ENCODE peak calls at places on chromosomes 4 and X, in seven cellular contexts. B, I, O, W, D, T and C are unnamed samples.

GRCh38 chr4:5526070-5526831 is 182.1 kb downstream of the EVC2 start:
- DNase-seq in W (no peak), D (no peak), I (no peak), B (no peak), T (no peak), O (no peak), C (no peak)

GRCh38 chr4:151361126-151361525 is 35.7 kb upstream of the SH3D19 start:
- DNase-seq in D (no peak), T (no peak), W (no peak), O (no peak), I (no peak), B (no peak), C (no peak)

GRCh38 chr4:154566639-154567204 is 3.9 kb downstream of the FGB start:
- DNase-seq in T (no peak), B (no peak), I (no peak), D (no peak), W (no peak), O (no peak), C (no peak)

GRCh38 chrX:68982476-68982875 is 153.7 kb downstream of the EFNB1 start:
- DNase-seq in I (no peak), B (no peak), T (no peak), W (no peak), D (no peak), O (no peak), C (no peak)

GRCh38 chrX:84188320-84188834 is 378 bp upstream of the RPS6KA6 start:
- DNase-seq in D (no peak), W (peak; percentile 79), T (peak; percentile 58), B (no peak), I (peak; percentile 72), O (no peak), C (peak; percentile 74)

GRCh38 chrX:154731203-154731602 is 19.7 kb downstream of the GAB3 start:
- DNase-seq in B (no peak), O (no peak), I (no peak), D (no peak), T (no peak), W (no peak), C (no peak)

GRCh38 chr4:116537828-116538227 is 547.5 kb downstream of the TRAM1L1 start:
- DNase-seq in B (no peak), I (no peak), W (no peak), T (no peak), D (no peak), O (no peak), C (no peak)

GRCh38 chr4:138555584-138555983 is 313.4 kb upstream of the SLC7A11 start:
- DNase-seq in T (no peak), B (peak; percentile 85), D (peak; percentile 11), I (peak; percentile 32), O (no peak), W (peak; percentile 52), C (no peak)

GRCh38 chr4:95761441-95761840 is 78.5 kb upstream of the PDHA2 start:
- DNase-seq in D (no peak), W (peak; percentile 21), T (no peak), I (no peak), O (no peak), B (peak; percentile 48), C (no peak)

GRCh38 chr4:5051210-5051691 is at the start of gene STK32B:
- DNase-seq in D (no peak), W (peak; percentile 80), B (peak; percentile 84), T (peak; percentile 80), I (peak; percentile 47), O (peak; percentile 84), C (peak; percentile 47)

GRCh38 chr4:153537493-153537960 is 71.4 kb downstream of the TMEM131L start:
- DNase-seq in T (no peak), O (no peak), B (no peak), D (no peak), W (no peak), I (no peak), C (no peak)

GRCh38 chr4:185893500-185893899 is 81.5 kb upstream of the SORBS2 start:
- DNase-seq in O (no peak), T (no peak), B (no peak), W (no peak), I (no peak), D (no peak), C (no peak)

GRCh38 chrX:40773809-40774208 is 38.5 kb upstream of the MED14 start:
- DNase-seq in I (no peak), O (no peak), T (no peak), W (peak; percentile 7), B (peak; percentile 7), D (no peak), C (no peak)

GRCh38 chr4:182277402-182277801 is 34.2 kb downstream of the TENM3 start:
- DNase-seq in T (no peak), B (no peak), I (no peak), O (no peak), W (no peak), D (no peak), C (no peak)

GRCh38 chr4:76192221-76192620 is 21.4 kb downstream of the SCARB2 start:
- DNase-seq in W (no peak), I (no peak), B (no peak), O (no peak), D (no peak), T (no peak), C (no peak)

GRCh38 chr4:26074672-26075071 is 160.7 kb downstream of the SMIM20 start:
- DNase-seq in T (no peak), I (no peak), D (no peak), O (no peak), B (no peak), W (no peak), C (peak; percentile 73)

DNA sequence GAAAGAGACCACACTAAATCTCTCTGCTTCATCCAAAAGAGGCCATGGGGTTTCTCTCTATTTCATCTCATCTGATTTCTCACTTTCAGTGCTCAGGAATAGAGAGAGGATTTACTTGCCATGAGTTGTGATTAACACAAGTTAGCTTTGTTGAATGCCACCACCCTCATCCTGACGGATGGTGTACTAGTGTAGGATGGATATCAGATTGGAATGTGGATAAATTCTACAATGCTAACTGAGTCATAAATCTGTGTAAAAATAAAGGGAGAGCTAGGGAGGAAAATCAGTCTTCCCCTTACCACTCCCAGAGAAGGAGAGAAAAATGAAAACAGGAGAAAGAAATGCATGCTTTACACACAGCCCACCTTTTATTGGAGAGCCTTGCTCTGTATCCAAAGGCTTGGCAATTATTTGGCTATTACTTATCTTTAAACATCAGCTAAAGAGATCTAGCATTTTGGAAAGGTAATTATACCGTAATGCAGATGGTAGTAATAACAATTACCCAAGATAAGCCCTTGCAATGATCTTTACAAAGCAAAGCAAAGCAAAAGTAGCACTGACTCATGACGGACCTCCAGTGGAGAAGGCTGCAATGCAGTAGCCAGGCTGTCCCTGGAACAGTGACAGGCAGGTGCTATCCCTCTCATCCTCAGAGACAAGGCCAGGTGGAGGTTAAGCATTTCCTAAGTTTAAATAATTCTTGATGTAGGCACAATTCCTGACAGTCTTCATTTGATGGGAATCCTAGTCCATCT is 306.3 kb upstream of the PPARGC1A start:
- DNase-seq in B (no peak), I (no peak), O (no peak), T (no peak), W (no peak), D (no peak), C (no peak)
- TF ChIP-seq CTCF in B (no peak), I (no peak), O (no peak), T (peak; percentile 34), W (no peak), D (no peak), C (no peak)

GRCh38 chr4:110005461-110006056 is 92.9 kb downstream of the EGF start:
- DNase-seq in W (peak; percentile 64), D (peak; percentile 72), I (no peak), B (peak; percentile 84), T (no peak), O (no peak), C (peak; percentile 65)
- TF ChIP-seq CTCF in W (peak; percentile 82), D (peak; percentile 95), I (peak; percentile 61), B (peak; percentile 85), T (peak; percentile 62), O (peak; percentile 5), C (peak; percentile 67)

DNA sequence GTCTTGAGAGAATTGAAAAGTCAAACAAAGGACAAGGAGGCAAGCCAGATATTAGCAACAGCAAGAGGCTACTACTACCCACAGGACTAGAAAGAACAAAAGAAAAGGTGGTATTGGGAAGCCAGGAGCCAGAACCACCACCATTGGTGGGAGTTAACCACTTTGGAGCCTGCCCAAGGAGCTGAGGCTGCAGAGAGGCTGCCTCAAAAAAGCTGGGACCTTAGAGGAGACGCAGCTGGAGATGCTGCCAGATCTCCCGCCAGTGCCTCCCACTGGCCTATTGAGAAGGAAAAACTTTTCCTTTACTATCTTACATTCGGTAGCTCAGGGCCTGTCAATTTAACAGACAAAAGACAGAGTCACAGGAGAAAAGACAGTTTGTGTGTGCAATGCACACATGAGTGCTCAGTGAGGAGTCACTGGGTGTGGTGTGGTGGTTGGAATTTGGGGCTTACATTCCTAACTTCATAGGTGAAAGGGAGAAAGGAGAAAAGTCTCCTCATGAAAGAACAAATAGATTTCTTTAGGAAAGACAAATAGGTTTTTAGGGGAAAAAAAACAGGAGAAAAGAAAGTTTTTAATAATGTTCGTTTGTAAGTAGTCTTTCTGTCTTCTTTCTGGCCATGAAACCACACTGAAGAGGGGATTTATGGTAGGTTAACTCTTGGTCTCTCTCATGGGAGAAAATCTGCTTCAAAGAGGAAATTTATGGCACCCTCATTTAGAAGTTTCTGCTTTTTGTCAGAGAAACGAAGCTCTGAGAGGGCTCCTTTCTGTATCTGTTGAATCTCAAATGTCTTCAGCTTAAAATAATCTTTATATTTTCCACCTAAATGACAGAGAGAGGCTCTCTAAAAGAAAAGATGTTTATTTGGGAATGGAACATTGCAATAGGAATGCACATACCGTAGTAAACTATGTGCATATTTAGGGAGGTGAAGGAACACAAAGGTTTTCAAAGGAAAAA is 52.6 kb upstream of the HPSE start:
- DNase-seq in B (no peak), W (no peak), O (no peak), T (no peak), I (no peak), D (no peak), C (no peak)
- TF ChIP-seq CTCF in B (no peak), W (no peak), O (no peak), T (no peak), I (no peak), D (no peak), C (no peak)

DNA sequence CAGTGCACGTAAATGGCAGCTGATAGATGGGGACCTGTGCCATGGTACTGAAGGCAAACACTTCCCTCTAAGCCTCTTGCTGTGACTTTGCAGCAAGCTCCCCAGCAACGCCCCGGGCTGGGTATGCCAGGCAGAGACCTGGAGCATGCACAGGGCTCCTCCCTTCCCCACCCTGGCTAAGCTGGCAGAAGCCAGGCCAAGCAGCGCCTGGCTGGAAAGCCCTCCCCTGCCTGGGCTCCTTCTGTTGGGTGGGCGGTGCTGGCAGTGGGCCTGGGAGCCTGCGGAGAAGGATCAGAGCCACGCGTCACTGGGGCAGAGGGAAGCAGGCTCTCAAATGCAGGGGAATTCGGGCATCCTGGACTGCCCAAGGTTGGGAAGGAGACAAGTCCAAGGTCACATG is 3.6 kb downstream of the ATP2B3 start:
- DNase-seq in I (no peak), B (peak; percentile 66), T (no peak), O (no peak), W (no peak), D (no peak), C (no peak)
- TF ChIP-seq CTCF in I (no peak), B (no peak), T (no peak), O (no peak), W (no peak), D (no peak), C (no peak)